ENCODE peak calls at places on chromosomes 12 and 14, in eight cellular contexts. H is amygdala; L is SK-N-DZ; G is HS-27A; D is Ammon's horn; O is stimulated activated CD4-positive, alpha-beta T cell treated with anti-CD3 and anti-CD28 coated beads, Interleukin-2, amount 100 ng/mL, for 48 hours; A is H54; X is memory B cell. W is an unnamed sample.

GRCh38 chr12:3135522-3136461 is 58.6 kb downstream of the TSPAN9 start:
- DNase-seq in G (peak), H (peak), X (peak), A (peak), D (peak), O (peak), L (peak), W (peak)

GRCh38 chr14:53462931-53463778 is 310.0 kb upstream of the DDHD1 start:
- DNase-seq in L (no peak), X (no peak), G (no peak), D (no peak), H (no peak), A (no peak), O (no peak), W (no peak)

GRCh38 chr12:4555804-4556203 is 6.2 kb upstream of the DYRK4 start:
- DNase-seq in L (no peak), G (no peak), H (no peak), X (no peak), A (no peak), O (no peak), D (no peak), W (no peak)

GRCh38 chr14:100192250-100192671 is 32.8 kb upstream of the DEGS2 start:
- DNase-seq in X (no peak), H (no peak), L (no peak), D (no peak), A (no peak), O (peak), G (no peak), W (peak)

GRCh38 chr12:29763301-29763683 is 20.4 kb downstream of the TMTC1 start:
- DNase-seq in D (no peak), X (no peak), H (no peak), O (no peak), G (no peak), L (no peak), A (no peak), W (no peak)

GRCh38 chr14:62143235-62143634 is 381.0 kb downstream of the SNAPC1 start:
- DNase-seq in G (no peak), X (no peak), H (no peak), A (no peak), D (peak), L (no peak), O (no peak), W (no peak)

GRCh38 chr14:81161088-81161487 is 59.7 kb downstream of the GTF2A1 start:
- DNase-seq in H (no peak), G (no peak), L (no peak), D (no peak), O (no peak), X (no peak), A (no peak), W (no peak)

GRCh38 chr14:24630872-24631477 is 3.0 kb downstream of the GZMB start:
- DNase-seq in H (no peak), D (no peak), G (peak), O (no peak), A (no peak), L (no peak), X (no peak), W (no peak)

GRCh38 chr12:124475295-124476010 is 92.0 kb downstream of the NCOR2 start:
- DNase-seq in X (no peak), O (no peak), L (no peak), D (no peak), H (no peak), A (no peak), G (no peak), W (no peak)

GRCh38 chr12:8127138-8127537 is 3.7 kb downstream of the CLEC4A start:
- DNase-seq in G (no peak), L (no peak), D (no peak), O (no peak), A (no peak), X (no peak), H (no peak), W (no peak)

GRCh38 chr12:91023326-91024004 is 18.7 kb upstream of the EPYC start:
- DNase-seq in O (no peak), A (peak), H (no peak), G (peak), D (no peak), X (no peak), L (no peak), W (no peak)

GRCh38 chr12:121530600-121531355 is 50.0 kb downstream of the KDM2B start:
- DNase-seq in X (peak), D (peak), L (no peak), H (no peak), G (no peak), A (peak), O (peak), W (peak)